ENCODE peak calls at places on chromosomes 6 and 20, in four cellular contexts. One of them, this sample, is unnamed.

GRCh38 chr20:20295621-20296498 is 72.0 kb upstream of the INSM1 start:
- DNase-seq in K562: no peak
- DNase-seq in H1: no peak
- DNase-seq in HepG2: no peak
- DNase-seq in this sample: no peak

GRCh38 chr6:81797594-81797993 is 45.1 kb upstream of the TENT5A start:
- DNase-seq in K562: no peak
- DNase-seq in H1: no peak
- DNase-seq in HepG2: no peak
- DNase-seq in this sample: no peak

GRCh38 chr20:21387528-21387927 is 9.8 kb downstream of the NKX2-4 start:
- DNase-seq in K562: no peak
- DNase-seq in H1: no peak
- DNase-seq in HepG2: no peak
- DNase-seq in this sample: no peak

GRCh38 chr20:40279390-40279789 is 409.6 kb downstream of the MAFB start:
- DNase-seq in K562: peak
- DNase-seq in H1: no peak
- DNase-seq in HepG2: no peak
- DNase-seq in this sample: no peak

GRCh38 chr6:48236375-48236774 is 125.4 kb upstream of the PTCHD4 start:
- DNase-seq in K562: no peak
- DNase-seq in H1: no peak
- DNase-seq in HepG2: no peak
- DNase-seq in this sample: no peak

GRCh38 chr6:16600701-16601100 is 160.6 kb downstream of the ATXN1 start:
- DNase-seq in K562: no peak
- DNase-seq in H1: no peak
- DNase-seq in HepG2: no peak
- DNase-seq in this sample: no peak

GRCh38 chr6:166877906-166878305 is 78.4 kb downstream of the RNASET2 start:
- DNase-seq in K562: no peak
- DNase-seq in H1: no peak
- DNase-seq in HepG2: no peak
- DNase-seq in this sample: no peak

GRCh38 chr6:47822856-47823554 is 41.2 kb downstream of the OPN5 start:
- DNase-seq in K562: no peak
- DNase-seq in H1: no peak
- DNase-seq in HepG2: no peak
- DNase-seq in this sample: no peak

GRCh38 chr6:170185175-170185970 is 105.5 kb downstream of the DLL1 start:
- DNase-seq in K562: no peak
- DNase-seq in H1: no peak
- DNase-seq in HepG2: no peak
- DNase-seq in this sample: no peak

GRCh38 chr6:33419580-33420492 is at the start of gene SYNGAP1:
- DNase-seq in K562: no peak
- DNase-seq in H1: no peak
- DNase-seq in HepG2: no peak
- DNase-seq in this sample: no peak
- H2AFZ ChIP-seq in K562: peak
- H2AFZ ChIP-seq in H1: no peak
- H2AFZ ChIP-seq in HepG2: peak
- H2AFZ ChIP-seq in this sample: peak

GRCh38 chr6:28791002-28791383 is 132.8 kb downstream of the TRIM27 start:
- DNase-seq in K562: no peak
- DNase-seq in H1: no peak
- DNase-seq in HepG2: no peak
- DNase-seq in this sample: no peak

GRCh38 chr6:28789553-28790083 is 134.2 kb downstream of the TRIM27 start:
- DNase-seq in K562: peak
- DNase-seq in H1: no peak
- DNase-seq in HepG2: peak
- DNase-seq in this sample: no peak

GRCh38 chr6:28794175-28795002 is 129.4 kb downstream of the TRIM27 start:
- DNase-seq in K562: peak
- DNase-seq in H1: no peak
- DNase-seq in HepG2: peak
- DNase-seq in this sample: no peak
- TF ChIP-seq ATF2 in K562: no peak
- TF ChIP-seq ATF2 in H1: no peak
- TF ChIP-seq ATF2 in HepG2: no peak
- TF ChIP-seq ATF2 in this sample: no peak

DNA sequence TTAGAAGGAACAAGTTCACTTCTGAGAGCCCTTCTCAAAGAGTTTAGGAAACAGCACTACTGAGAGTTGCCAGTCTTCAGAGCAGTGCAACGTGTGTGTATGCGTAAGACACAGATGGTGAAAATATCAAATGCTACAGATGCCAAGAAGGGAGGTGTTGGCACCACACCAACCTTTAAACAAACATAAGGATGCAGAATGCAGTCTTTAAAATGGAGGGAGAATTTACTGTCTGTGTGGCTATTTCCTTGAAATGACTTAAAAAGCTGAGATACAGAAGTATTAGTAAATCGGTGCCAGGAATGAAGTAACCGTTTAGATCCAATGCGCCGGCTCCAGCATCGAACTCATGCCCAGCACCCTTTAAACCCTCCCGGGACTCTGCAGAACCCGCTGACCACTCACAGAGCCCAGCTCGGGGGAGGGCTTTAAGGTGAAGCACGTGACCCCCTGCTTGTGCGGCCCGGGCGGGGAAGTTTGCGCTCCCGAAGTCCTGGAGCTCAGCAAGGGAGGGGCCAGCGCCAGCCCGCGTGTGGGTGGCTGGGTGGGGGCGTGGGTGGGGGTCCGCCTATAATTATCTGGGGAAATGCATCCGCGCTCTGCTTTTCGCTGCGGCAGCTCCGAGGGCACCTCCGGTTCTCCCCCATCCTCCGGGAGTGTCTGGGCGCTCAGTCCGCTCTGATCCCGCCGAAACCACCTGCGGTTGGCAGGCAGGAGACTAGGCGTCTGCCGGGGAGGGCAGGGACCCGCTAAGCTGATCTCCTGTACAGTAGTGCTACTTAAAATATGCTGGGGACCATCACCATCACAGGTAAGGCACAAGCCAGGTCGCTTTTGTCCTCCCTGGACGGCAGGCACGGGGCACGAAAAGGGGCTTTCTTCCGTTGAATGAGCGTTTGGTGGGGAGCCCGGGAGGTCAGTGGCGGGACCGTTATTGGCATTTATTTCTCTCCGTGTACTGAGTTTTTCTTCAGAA is 66.0 kb downstream of the ZBTB2 start:
- DNase-seq in K562: no peak
- DNase-seq in H1: no peak
- DNase-seq in HepG2: peak
- DNase-seq in this sample: no peak
- H2AFZ ChIP-seq in K562: no peak
- H2AFZ ChIP-seq in H1: peak
- H2AFZ ChIP-seq in HepG2: peak
- H2AFZ ChIP-seq in this sample: no peak

GRCh38 chr20:24743641-24744040 is 205.4 kb upstream of the CST7 start:
- DNase-seq in K562: no peak
- DNase-seq in H1: no peak
- DNase-seq in HepG2: no peak
- DNase-seq in this sample: no peak
- TF ChIP-seq ATF2 in K562: no peak
- TF ChIP-seq ATF2 in H1: no peak
- TF ChIP-seq ATF2 in HepG2: no peak
- TF ChIP-seq ATF2 in this sample: no peak